ENCODE peak calls at places on chromosomes 6 and 20, in nine cellular contexts. I is CD8-positive, alpha-beta T cell; A is IMR-90; L is HAP-1; H is fibroblast of lung; S is heart left ventricle; Z is naive thymus-derived CD4-positive, alpha-beta T cell; G is neuronal stem cell; J is psoas muscle. K is an unnamed sample.

GRCh38 chr6:10084276-10084993 is 330.4 kb downstream of the TFAP2A start:
- DNase-seq in H (no peak), Z (no peak), G (no peak), L (no peak), I (no peak), A (no peak), S (no peak), J (no peak), K (no peak)

GRCh38 chr20:48614593-48615274 is 213.1 kb downstream of the PREX1 start:
- DNase-seq in H (no peak), S (no peak), J (peak; percentile 6), G (no peak), A (no peak), Z (no peak), L (no peak), I (no peak), K (no peak)

GRCh38 chr6:66210964-66211363 is 503.9 kb upstream of the EYS start:
- DNase-seq in G (no peak), Z (no peak), H (peak; percentile 11), I (no peak), A (no peak), S (no peak), J (no peak), L (peak; percentile 27), K (no peak)

GRCh38 chr6:146985111-146985510 is 219.1 kb upstream of the STXBP5 start:
- DNase-seq in A (no peak), G (no peak), H (peak; percentile 60), I (no peak), J (no peak), L (peak; percentile 30), Z (no peak), S (no peak), K (no peak)

GRCh38 chr20:14512856-14513255 is 175.4 kb upstream of the FLRT3 start:
- DNase-seq in Z (no peak), J (no peak), S (no peak), L (no peak), A (no peak), H (peak; percentile 9), G (no peak), I (no peak), K (no peak)

GRCh38 chr20:62925420-62926228 is 681 bp downstream of the DIDO1 start:
- DNase-seq in A (peak; percentile 16), H (peak; percentile 32), Z (no peak), L (peak; percentile 46), S (peak; percentile 39), I (peak; percentile 30), J (peak; percentile 69), G (no peak), K (peak; percentile 39)

GRCh38 chr20:10447028-10447427 is 11.9 kb downstream of the SLX4IP start:
- DNase-seq in H (peak; percentile 89), G (no peak), L (peak; percentile 26), S (no peak), Z (no peak), I (peak; percentile 42), J (no peak), A (peak; percentile 84), K (peak; percentile 46)

GRCh38 chr20:2314759-2315439 is 19.1 kb downstream of the TGM3 start:
- DNase-seq in A (peak; percentile 28), G (no peak), Z (no peak), I (no peak), H (peak; percentile 1), L (no peak), J (peak; percentile 84), S (peak; percentile 50), K (no peak)

GRCh38 chr20:8427419-8428065 is 295.5 kb downstream of the PLCB1 start:
- DNase-seq in S (no peak), G (no peak), J (no peak), I (no peak), A (peak; percentile 17), L (no peak), H (no peak), Z (no peak), K (no peak)

GRCh38 chr6:164108869-164109769 is 694.6 kb downstream of the QKI start:
- DNase-seq in Z (no peak), I (no peak), J (peak; percentile 98), L (no peak), H (peak; percentile 19), A (no peak), G (no peak), S (peak; percentile 90), K (no peak)

GRCh38 chr20:17666491-17666890 is 15.6 kb downstream of the RRBP1 start:
- DNase-seq in S (no peak), L (no peak), A (peak; percentile 60), I (no peak), Z (no peak), H (peak; percentile 60), G (no peak), J (no peak), K (no peak)
- H3K4me1 ChIP-seq in S (peaks cover 50% of the 10 kb centered on the region), L (peaks cover 7% of the 10 kb centered on the region), A (peaks cover 27% of the 10 kb centered on the region), I (peaks cover 16% of the 10 kb centered on the region), Z (no peaks in the 10 kb centered on the region), H (peaks cover 29% of the 10 kb centered on the region), G (peaks cover 13% of the 10 kb centered on the region), J (peaks cover 6% of the 10 kb centered on the region), K (peaks cover 7% of the 10 kb centered on the region)

GRCh38 chr20:61683721-61684120 is 382.0 kb downstream of the TAF4 start:
- DNase-seq in Z (no peak), L (no peak), I (no peak), S (no peak), A (no peak), J (no peak), H (no peak), G (no peak), K (no peak)

GRCh38 chr20:61684136-61684535 is 381.5 kb downstream of the TAF4 start:
- DNase-seq in Z (no peak), S (no peak), A (no peak), G (no peak), J (no peak), I (no peak), H (no peak), L (no peak), K (no peak)

GRCh38 chr20:61684583-61685235 is 381.0 kb downstream of the TAF4 start:
- DNase-seq in G (no peak), S (no peak), I (no peak), J (no peak), L (no peak), Z (no peak), H (no peak), A (no peak), K (no peak)

GRCh38 chr20:61682114-61682997 is 383.3 kb downstream of the TAF4 start:
- DNase-seq in A (no peak), S (no peak), Z (no peak), I (no peak), G (no peak), L (no peak), J (no peak), H (no peak), K (no peak)

GRCh38 chr20:61682998-61683681 is 382.5 kb downstream of the TAF4 start:
- DNase-seq in G (no peak), L (no peak), S (no peak), A (peak; percentile 31), I (no peak), J (no peak), H (no peak), Z (no peak), K (no peak)
- H3K4me1 ChIP-seq in G (peaks cover 18% of the 10 kb centered on the region), L (no peaks in the 10 kb centered on the region), S (no peaks in the 10 kb centered on the region), A (no peaks in the 10 kb centered on the region), I (no peaks in the 10 kb centered on the region), J (no peaks in the 10 kb centered on the region), H (no peaks in the 10 kb centered on the region), Z (no peaks in the 10 kb centered on the region), K (no peaks in the 10 kb centered on the region)

DNA sequence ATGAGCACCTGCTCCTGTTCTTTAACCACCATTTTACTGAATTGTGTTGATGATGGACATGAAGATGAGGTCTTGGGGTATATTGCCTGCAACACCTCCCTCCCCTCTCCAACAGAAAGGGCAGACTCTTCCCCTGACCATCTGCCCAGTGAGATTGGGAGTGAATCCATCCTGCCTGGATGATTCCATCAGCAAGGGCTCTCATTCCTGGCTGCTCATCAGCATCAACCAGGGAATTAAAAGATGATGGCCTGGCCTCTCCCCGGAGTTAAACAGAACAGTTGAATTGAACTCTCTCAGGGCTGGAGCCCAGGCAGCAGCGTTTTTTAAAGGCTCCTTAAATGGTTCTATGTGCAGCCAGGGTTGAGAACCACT is 14.5 kb upstream of the MRPS18A start:
- DNase-seq in H (no peak), I (no peak), J (no peak), S (no peak), L (no peak), G (no peak), Z (no peak), A (no peak), K (no peak)
- H3K4me1 ChIP-seq in H (peaks cover 33% of the 10 kb centered on the region), I (no peaks in the 10 kb centered on the region), J (peaks cover 38% of the 10 kb centered on the region), S (peaks cover 65% of the 10 kb centered on the region), L (peaks cover 14% of the 10 kb centered on the region), G (peaks cover 28% of the 10 kb centered on the region), Z (no peaks in the 10 kb centered on the region), A (peaks cover 31% of the 10 kb centered on the region), K (no peaks in the 10 kb centered on the region)

DNA sequence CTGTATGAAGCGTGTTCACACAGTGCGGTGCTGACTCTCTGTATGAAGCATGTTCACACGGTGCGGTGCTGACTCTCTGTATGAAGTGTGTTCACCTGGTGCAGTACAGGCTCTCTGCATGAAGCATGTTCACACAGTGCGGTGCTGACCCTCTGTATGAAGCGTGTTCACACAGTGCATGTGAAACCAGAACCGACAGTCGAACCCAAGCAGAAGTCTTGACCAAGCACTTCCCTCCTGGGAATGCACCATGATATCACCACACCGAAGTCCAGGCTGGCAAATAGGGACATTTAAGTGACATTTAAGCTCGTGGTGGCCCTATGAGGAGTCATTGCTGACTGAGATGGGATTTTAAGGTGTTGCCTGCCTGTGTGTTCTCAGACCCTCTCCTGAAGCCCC is 11.3 kb upstream of the SERPINB1 start:
- DNase-seq in J (no peak), A (no peak), I (no peak), Z (no peak), G (no peak), L (no peak), H (no peak), S (no peak), K (no peak)
- H3K4me1 ChIP-seq in J (peaks cover 10% of the 10 kb centered on the region), A (peaks cover 27% of the 10 kb centered on the region), I (peaks cover 59% of the 10 kb centered on the region), Z (peaks cover 61% of the 10 kb centered on the region), G (peaks cover 22% of the 10 kb centered on the region), L (peaks cover 5% of the 10 kb centered on the region), H (peaks cover 16% of the 10 kb centered on the region), S (peaks cover 40% of the 10 kb centered on the region), K (peaks cover 67% of the 10 kb centered on the region)